ENCODE peak calls at places on chromosome 15, in ten cellular contexts. One of them, this sample, is unnamed. For H3K4me1, the result is how much of the 10 kb centered on the place peaks cover.

GRCh38 chr15:29093696-29094343 is 175.8 kb downstream of the NSMCE3 start:
- DNase-seq in effector memory CD4-positive, alpha-beta T cell: no peak
- DNase-seq in IMR-90: no peak
- DNase-seq in neuronal stem cell: no peak
- DNase-seq in cardiac muscle cell: no peak
- DNase-seq in Panc1: no peak
- DNase-seq in A673: no peak
- DNase-seq in lung: no peak
- DNase-seq in MM.1S: no peak
- DNase-seq in suprapubic skin: peak
- DNase-seq in this sample: no peak

GRCh38 chr15:94266000-94266399 is 34.6 kb downstream of the MCTP2 start:
- DNase-seq in MM.1S: no peak
- DNase-seq in lung: no peak
- DNase-seq in IMR-90: peak
- DNase-seq in suprapubic skin: no peak
- DNase-seq in cardiac muscle cell: no peak
- DNase-seq in Panc1: no peak
- DNase-seq in effector memory CD4-positive, alpha-beta T cell: no peak
- DNase-seq in A673: peak
- DNase-seq in neuronal stem cell: no peak
- DNase-seq in this sample: no peak

GRCh38 chr15:31433574-31433973 is 106.9 kb downstream of the KLF13 start:
- DNase-seq in neuronal stem cell: no peak
- DNase-seq in lung: no peak
- DNase-seq in effector memory CD4-positive, alpha-beta T cell: no peak
- DNase-seq in cardiac muscle cell: no peak
- DNase-seq in Panc1: no peak
- DNase-seq in MM.1S: no peak
- DNase-seq in A673: no peak
- DNase-seq in IMR-90: no peak
- DNase-seq in suprapubic skin: no peak
- DNase-seq in this sample: no peak

GRCh38 chr15:33048255-33048654 is 146.3 kb downstream of the FMN1 start:
- DNase-seq in suprapubic skin: no peak
- DNase-seq in neuronal stem cell: peak
- DNase-seq in Panc1: no peak
- DNase-seq in MM.1S: no peak
- DNase-seq in cardiac muscle cell: no peak
- DNase-seq in effector memory CD4-positive, alpha-beta T cell: no peak
- DNase-seq in A673: no peak
- DNase-seq in IMR-90: no peak
- DNase-seq in lung: no peak
- DNase-seq in this sample: no peak

GRCh38 chr15:33132722-33133345 is 61.7 kb downstream of the FMN1 start:
- DNase-seq in suprapubic skin: no peak
- DNase-seq in lung: peak
- DNase-seq in A673: peak
- DNase-seq in IMR-90: peak
- DNase-seq in MM.1S: peak
- DNase-seq in Panc1: peak
- DNase-seq in neuronal stem cell: peak
- DNase-seq in cardiac muscle cell: peak
- DNase-seq in effector memory CD4-positive, alpha-beta T cell: no peak
- DNase-seq in this sample: peak

GRCh38 chr15:78021761-78022160 is 55.8 kb downstream of the TBC1D2B start:
- DNase-seq in MM.1S: no peak
- DNase-seq in IMR-90: no peak
- DNase-seq in A673: no peak
- DNase-seq in effector memory CD4-positive, alpha-beta T cell: no peak
- DNase-seq in cardiac muscle cell: no peak
- DNase-seq in lung: no peak
- DNase-seq in suprapubic skin: no peak
- DNase-seq in Panc1: no peak
- DNase-seq in neuronal stem cell: no peak
- DNase-seq in this sample: no peak

GRCh38 chr15:101062063-101062462 is 142.9 kb downstream of the LRRK1 start:
- DNase-seq in MM.1S: no peak
- DNase-seq in cardiac muscle cell: no peak
- DNase-seq in effector memory CD4-positive, alpha-beta T cell: no peak
- DNase-seq in neuronal stem cell: no peak
- DNase-seq in suprapubic skin: peak
- DNase-seq in A673: no peak
- DNase-seq in lung: no peak
- DNase-seq in IMR-90: no peak
- DNase-seq in Panc1: no peak
- DNase-seq in this sample: no peak

GRCh38 chr15:55660153-55660552 is 72.0 kb upstream of the PYGO1 start:
- DNase-seq in IMR-90: no peak
- DNase-seq in effector memory CD4-positive, alpha-beta T cell: no peak
- DNase-seq in MM.1S: no peak
- DNase-seq in suprapubic skin: no peak
- DNase-seq in lung: no peak
- DNase-seq in cardiac muscle cell: no peak
- DNase-seq in Panc1: no peak
- DNase-seq in neuronal stem cell: no peak
- DNase-seq in A673: no peak
- DNase-seq in this sample: no peak

GRCh38 chr15:33292718-33293307 is 18.0 kb upstream of the RYR3 start:
- DNase-seq in neuronal stem cell: peak
- DNase-seq in lung: peak
- DNase-seq in cardiac muscle cell: peak
- DNase-seq in Panc1: peak
- DNase-seq in effector memory CD4-positive, alpha-beta T cell: no peak
- DNase-seq in MM.1S: peak
- DNase-seq in suprapubic skin: no peak
- DNase-seq in IMR-90: peak
- DNase-seq in A673: peak
- DNase-seq in this sample: peak

GRCh38 chr15:73781038-73781925 is 28.1 kb upstream of the INSYN1 start:
- DNase-seq in Panc1: no peak
- DNase-seq in MM.1S: peak
- DNase-seq in neuronal stem cell: no peak
- DNase-seq in effector memory CD4-positive, alpha-beta T cell: no peak
- DNase-seq in IMR-90: peak
- DNase-seq in cardiac muscle cell: peak
- DNase-seq in A673: no peak
- DNase-seq in suprapubic skin: no peak
- DNase-seq in lung: no peak
- DNase-seq in this sample: no peak

GRCh38 chr15:60116456-60117089 is 112.5 kb downstream of the FOXB1 start:
- DNase-seq in suprapubic skin: no peak
- DNase-seq in A673: no peak
- DNase-seq in effector memory CD4-positive, alpha-beta T cell: no peak
- DNase-seq in cardiac muscle cell: no peak
- DNase-seq in MM.1S: no peak
- DNase-seq in IMR-90: no peak
- DNase-seq in lung: no peak
- DNase-seq in neuronal stem cell: no peak
- DNase-seq in Panc1: no peak
- DNase-seq in this sample: no peak

GRCh38 chr15:60120100-60120499 is 116.0 kb downstream of the FOXB1 start:
- DNase-seq in IMR-90: no peak
- DNase-seq in cardiac muscle cell: no peak
- DNase-seq in MM.1S: no peak
- DNase-seq in neuronal stem cell: no peak
- DNase-seq in suprapubic skin: no peak
- DNase-seq in effector memory CD4-positive, alpha-beta T cell: no peak
- DNase-seq in A673: no peak
- DNase-seq in lung: no peak
- DNase-seq in Panc1: no peak
- DNase-seq in this sample: no peak

GRCh38 chr15:60118564-60119080 is 114.5 kb downstream of the FOXB1 start:
- DNase-seq in neuronal stem cell: peak
- DNase-seq in suprapubic skin: no peak
- DNase-seq in Panc1: no peak
- DNase-seq in IMR-90: no peak
- DNase-seq in effector memory CD4-positive, alpha-beta T cell: no peak
- DNase-seq in MM.1S: no peak
- DNase-seq in lung: no peak
- DNase-seq in cardiac muscle cell: no peak
- DNase-seq in A673: no peak
- DNase-seq in this sample: no peak

GRCh38 chr15:60119101-60119500 is 115.0 kb downstream of the FOXB1 start:
- DNase-seq in A673: no peak
- DNase-seq in Panc1: no peak
- DNase-seq in neuronal stem cell: no peak
- DNase-seq in lung: no peak
- DNase-seq in cardiac muscle cell: no peak
- DNase-seq in suprapubic skin: no peak
- DNase-seq in MM.1S: no peak
- DNase-seq in effector memory CD4-positive, alpha-beta T cell: no peak
- DNase-seq in IMR-90: no peak
- DNase-seq in this sample: peak

DNA sequence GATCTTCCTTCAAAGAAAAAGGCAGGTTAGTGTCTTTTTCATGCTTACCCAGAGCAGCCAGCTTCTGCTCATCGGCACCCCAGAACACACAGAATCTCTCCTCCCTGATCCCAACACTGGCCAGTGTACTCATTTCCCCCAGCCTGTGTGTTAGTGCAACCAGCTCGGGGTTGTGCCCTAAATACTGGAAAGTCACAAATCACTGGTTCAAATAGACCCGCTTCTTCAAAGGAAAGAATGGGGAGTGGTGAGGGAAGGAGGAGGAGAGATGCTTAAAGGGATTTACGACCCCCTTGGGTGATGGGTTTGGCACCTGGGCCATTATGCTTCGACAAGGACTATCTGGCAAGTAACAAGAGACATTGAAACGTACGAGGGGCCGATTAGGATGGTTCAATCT is 114.0 kb downstream of the FOXB1 start:
- DNase-seq in effector memory CD4-positive, alpha-beta T cell: no peak
- DNase-seq in neuronal stem cell: no peak
- DNase-seq in MM.1S: no peak
- DNase-seq in suprapubic skin: no peak
- DNase-seq in IMR-90: no peak
- DNase-seq in A673: no peak
- DNase-seq in Panc1: no peak
- DNase-seq in cardiac muscle cell: no peak
- DNase-seq in lung: no peak
- DNase-seq in this sample: no peak
- H3K4me1 ChIP-seq in effector memory CD4-positive, alpha-beta T cell: under half
- H3K4me1 ChIP-seq in neuronal stem cell: under half
- H3K4me1 ChIP-seq in MM.1S: under half
- H3K4me1 ChIP-seq in suprapubic skin: under half
- H3K4me1 ChIP-seq in IMR-90: under half
- H3K4me1 ChIP-seq in A673: under half
- H3K4me1 ChIP-seq in Panc1: under half
- H3K4me1 ChIP-seq in cardiac muscle cell: under half
- H3K4me1 ChIP-seq in lung: under half
- H3K4me1 ChIP-seq in this sample: under half

GRCh38 chr15:66775127-66776105 is 73.4 kb downstream of the SMAD6 start:
- DNase-seq in suprapubic skin: no peak
- DNase-seq in lung: no peak
- DNase-seq in effector memory CD4-positive, alpha-beta T cell: no peak
- DNase-seq in cardiac muscle cell: peak
- DNase-seq in MM.1S: no peak
- DNase-seq in Panc1: no peak
- DNase-seq in IMR-90: no peak
- DNase-seq in A673: peak
- DNase-seq in neuronal stem cell: no peak
- DNase-seq in this sample: no peak
- H3K4me1 ChIP-seq in suprapubic skin: under half
- H3K4me1 ChIP-seq in lung: under half
- H3K4me1 ChIP-seq in effector memory CD4-positive, alpha-beta T cell: under half
- H3K4me1 ChIP-seq in cardiac muscle cell: half or more
- H3K4me1 ChIP-seq in MM.1S: under half
- H3K4me1 ChIP-seq in Panc1: half or more
- H3K4me1 ChIP-seq in IMR-90: half or more
- H3K4me1 ChIP-seq in A673: half or more
- H3K4me1 ChIP-seq in neuronal stem cell: under half
- H3K4me1 ChIP-seq in this sample: under half

DNA sequence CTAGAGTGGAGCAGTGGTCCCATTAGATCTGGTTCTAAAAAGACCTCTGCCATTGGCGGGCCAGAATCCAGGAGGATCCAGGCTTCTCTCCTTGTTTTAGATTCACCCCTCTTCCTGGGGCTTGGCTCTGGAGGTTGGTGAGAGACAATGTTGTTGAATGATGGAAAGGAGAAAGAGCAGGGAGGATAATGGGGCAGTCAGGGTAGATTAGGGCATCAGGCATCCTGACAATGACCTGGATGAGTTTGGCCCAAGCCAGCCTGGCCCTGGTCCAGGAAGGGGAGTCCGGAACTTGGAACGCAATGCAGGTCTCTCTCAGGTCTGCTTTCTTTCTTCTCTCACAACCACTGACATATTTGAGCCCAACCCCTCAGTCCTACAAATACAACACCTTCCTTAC is 260.1 kb upstream of the RASGRP1 start:
- DNase-seq in Panc1: no peak
- DNase-seq in cardiac muscle cell: no peak
- DNase-seq in A673: no peak
- DNase-seq in effector memory CD4-positive, alpha-beta T cell: no peak
- DNase-seq in neuronal stem cell: no peak
- DNase-seq in IMR-90: no peak
- DNase-seq in MM.1S: no peak
- DNase-seq in suprapubic skin: no peak
- DNase-seq in lung: no peak
- DNase-seq in this sample: no peak
- H3K4me1 ChIP-seq in Panc1: under half
- H3K4me1 ChIP-seq in cardiac muscle cell: under half
- H3K4me1 ChIP-seq in A673: under half
- H3K4me1 ChIP-seq in effector memory CD4-positive, alpha-beta T cell: under half
- H3K4me1 ChIP-seq in neuronal stem cell: under half
- H3K4me1 ChIP-seq in IMR-90: under half
- H3K4me1 ChIP-seq in MM.1S: under half
- H3K4me1 ChIP-seq in suprapubic skin: under half
- H3K4me1 ChIP-seq in lung: under half
- H3K4me1 ChIP-seq in this sample: under half

GRCh38 chr15:63604281-63604680 is 7.1 kb downstream of the FBXL22 start:
- DNase-seq in A673: no peak
- DNase-seq in MM.1S: no peak
- DNase-seq in Panc1: no peak
- DNase-seq in suprapubic skin: no peak
- DNase-seq in IMR-90: no peak
- DNase-seq in effector memory CD4-positive, alpha-beta T cell: no peak
- DNase-seq in neuronal stem cell: no peak
- DNase-seq in cardiac muscle cell: no peak
- DNase-seq in lung: no peak
- DNase-seq in this sample: no peak

GRCh38 chr15:63601727-63602185 is 4.6 kb downstream of the FBXL22 start:
- DNase-seq in effector memory CD4-positive, alpha-beta T cell: no peak
- DNase-seq in suprapubic skin: no peak
- DNase-seq in A673: no peak
- DNase-seq in MM.1S: peak
- DNase-seq in Panc1: no peak
- DNase-seq in neuronal stem cell: no peak
- DNase-seq in IMR-90: no peak
- DNase-seq in cardiac muscle cell: no peak
- DNase-seq in lung: no peak
- DNase-seq in this sample: no peak

GRCh38 chr15:63601026-63601726 is 4.0 kb downstream of the FBXL22 start:
- DNase-seq in suprapubic skin: peak
- DNase-seq in effector memory CD4-positive, alpha-beta T cell: peak
- DNase-seq in Panc1: no peak
- DNase-seq in cardiac muscle cell: peak
- DNase-seq in A673: peak
- DNase-seq in neuronal stem cell: peak
- DNase-seq in MM.1S: peak
- DNase-seq in IMR-90: peak
- DNase-seq in lung: no peak
- DNase-seq in this sample: no peak

GRCh38 chr15:63603516-63603915 is 6.3 kb downstream of the FBXL22 start:
- DNase-seq in A673: no peak
- DNase-seq in suprapubic skin: no peak
- DNase-seq in MM.1S: no peak
- DNase-seq in Panc1: no peak
- DNase-seq in lung: no peak
- DNase-seq in neuronal stem cell: no peak
- DNase-seq in cardiac muscle cell: no peak
- DNase-seq in effector memory CD4-positive, alpha-beta T cell: no peak
- DNase-seq in IMR-90: no peak
- DNase-seq in this sample: no peak

GRCh38 chr15:63602595-63602994 is 5.4 kb downstream of the FBXL22 start:
- DNase-seq in MM.1S: no peak
- DNase-seq in suprapubic skin: no peak
- DNase-seq in cardiac muscle cell: no peak
- DNase-seq in A673: no peak
- DNase-seq in IMR-90: no peak
- DNase-seq in neuronal stem cell: no peak
- DNase-seq in Panc1: no peak
- DNase-seq in effector memory CD4-positive, alpha-beta T cell: no peak
- DNase-seq in lung: no peak
- DNase-seq in this sample: no peak
- H3K4me1 ChIP-seq in MM.1S: under half
- H3K4me1 ChIP-seq in suprapubic skin: under half
- H3K4me1 ChIP-seq in cardiac muscle cell: under half
- H3K4me1 ChIP-seq in A673: under half
- H3K4me1 ChIP-seq in IMR-90: under half
- H3K4me1 ChIP-seq in neuronal stem cell: under half
- H3K4me1 ChIP-seq in Panc1: under half
- H3K4me1 ChIP-seq in effector memory CD4-positive, alpha-beta T cell: under half
- H3K4me1 ChIP-seq in lung: under half
- H3K4me1 ChIP-seq in this sample: under half

This sample was measured in SJCRH30.